ENCODE peak calls at places on chromosomes 2 and 18, in nine cellular contexts. I is CD4-positive, CD25-positive, alpha-beta regulatory T cell; C is esophagus squamous epithelium; E is NT2/D1; W is PC-9; K is kidney epithelial cell; V is lower lobe of right lung; D is Caco-2; N is transverse colon. M is an unnamed sample.

GRCh38 chr18:43271593-43272432 is 5.5 kb downstream of the SYT4 start:
- DNase-seq in I (peak; percentile 60), C (no peak), E (peak; percentile 25), W (peak; percentile 6), K (no peak), V (no peak), D (peak; percentile 28), N (no peak), M (peak; percentile 13)

GRCh38 chr2:9165625-9166024 is 41.0 kb upstream of the ASAP2 start:
- DNase-seq in I (no peak), C (no peak), E (no peak), W (no peak), K (no peak), V (no peak), D (no peak), N (no peak), M (no peak)

GRCh38 chr2:45275235-45275805 is 266.1 kb upstream of the SIX2 start:
- DNase-seq in I (no peak), C (no peak), E (no peak), W (peak; percentile 64), K (peak; percentile 58), V (no peak), D (peak; percentile 40), N (no peak), M (no peak)

GRCh38 chr2:85561280-85562212 is at the start of gene GGCX:
- DNase-seq in I (peak; percentile 97), C (peak; percentile 70), E (peak; percentile 95), W (peak; percentile 89), K (peak; percentile 74), V (peak; percentile 98), D (peak; percentile 96), N (peak; percentile 97), M (peak; percentile 97)

GRCh38 chr2:47147011-47147410 is 8.1 kb downstream of the STPG4 start:
- DNase-seq in I (no peak), C (no peak), E (no peak), W (no peak), K (no peak), V (no peak), D (no peak), N (no peak), M (no peak)

GRCh38 chr2:138441916-138442315 is 59.7 kb upstream of the SPOPL start:
- DNase-seq in I (no peak), C (no peak), E (no peak), W (no peak), K (no peak), V (no peak), D (no peak), N (no peak), M (no peak)

GRCh38 chr2:233832414-233832813 is 21.9 kb downstream of the HJURP start:
- DNase-seq in I (no peak), C (no peak), E (no peak), W (no peak), K (no peak), V (no peak), D (no peak), N (no peak), M (no peak)

GRCh38 chr2:176652300-176653182 is 383.3 kb downstream of the MTX2 start:
- DNase-seq in I (peak; percentile 47), C (no peak), E (no peak), W (peak; percentile 15), K (no peak), V (no peak), D (peak; percentile 48), N (no peak), M (peak; percentile 31)

GRCh38 chr18:63890950-63891304 is 3.4 kb downstream of the SERPINB2 start:
- DNase-seq in I (no peak), C (no peak), E (no peak), W (no peak), K (no peak), V (no peak), D (peak; percentile 0), N (no peak), M (no peak)

GRCh38 chr2:166074430-166074829 is 53.4 kb downstream of the SCN1A start:
- DNase-seq in I (no peak), C (no peak), E (no peak), W (no peak), K (no peak), V (no peak), D (no peak), N (no peak), M (no peak)

GRCh38 chr2:201402651-201403573 is 45.8 kb upstream of the FLACC1 start:
- DNase-seq in I (no peak), C (no peak), E (no peak), W (no peak), K (no peak), V (no peak), D (no peak), N (no peak), M (no peak)

GRCh38 chr18:24613887-24614286 is 153.4 kb downstream of the HRH4 start:
- DNase-seq in I (no peak), C (no peak), E (no peak), W (no peak), K (no peak), V (no peak), D (no peak), N (no peak), M (no peak)

GRCh38 chr2:127968610-127969339 is 59.1 kb downstream of the SAP130 start:
- DNase-seq in I (no peak), C (no peak), E (no peak), W (no peak), K (no peak), V (no peak), D (no peak), N (no peak), M (no peak)

GRCh38 chr2:201932511-201932910 is 101.1 kb upstream of the FZD7 start:
- DNase-seq in I (no peak), C (no peak), E (no peak), W (no peak), K (no peak), V (no peak), D (no peak), N (no peak), M (no peak)

GRCh38 chr2:219475697-219476604 is 22.7 kb upstream of the GMPPA start:
- DNase-seq in I (peak; percentile 47), C (no peak), E (peak; percentile 67), W (peak; percentile 54), K (no peak), V (peak; percentile 75), D (peak; percentile 87), N (peak; percentile 78), M (peak; percentile 38)

GRCh38 chr2:172285010-172285621 is 142.3 kb upstream of the ITGA6 start:
- DNase-seq in I (no peak), C (no peak), E (peak; percentile 40), W (peak; percentile 48), K (no peak), V (no peak), D (no peak), N (no peak), M (peak; percentile 60)

GRCh38 chr2:196925768-196926561 is 542 bp downstream of the PGAP1 start:
- DNase-seq in I (peak; percentile 42), C (no peak), E (no peak), W (peak; percentile 7), K (no peak), V (peak; percentile 49), D (peak; percentile 8), N (peak; percentile 26), M (peak; percentile 19)

GRCh38 chr18:66316708-66317107 is 287.2 kb downstream of the CDH19 start:
- DNase-seq in I (no peak), C (no peak), E (peak; percentile 40), W (no peak), K (no peak), V (no peak), D (no peak), N (no peak), M (no peak)

GRCh38 chr2:71461304-71461671 is 7.9 kb downstream of the DYSF start:
- DNase-seq in I (no peak), C (no peak), E (no peak), W (no peak), K (no peak), V (no peak), D (no peak), N (no peak), M (no peak)

GRCh38 chr2:71462056-71462605 is 8.8 kb downstream of the DYSF start:
- DNase-seq in I (no peak), C (no peak), E (no peak), W (no peak), K (no peak), V (no peak), D (no peak), N (no peak), M (no peak)

GRCh38 chr2:71464389-71464788 is 11.0 kb downstream of the DYSF start:
- DNase-seq in I (no peak), C (no peak), E (no peak), W (no peak), K (no peak), V (no peak), D (no peak), N (no peak), M (no peak)

GRCh38 chr2:71462641-71463341 is 9.4 kb downstream of the DYSF start:
- DNase-seq in I (no peak), C (no peak), E (no peak), W (no peak), K (no peak), V (no peak), D (no peak), N (no peak), M (no peak)

GRCh38 chr2:71463342-71463654 is 9.9 kb downstream of the DYSF start:
- DNase-seq in I (no peak), C (no peak), E (no peak), W (no peak), K (no peak), V (no peak), D (no peak), N (no peak), M (no peak)
- H3K27me3 ChIP-seq in I (peaks cover 25% of the 10 kb centered on the region), C (peaks cover 57% of the 10 kb centered on the region), E (peaks cover 48% of the 10 kb centered on the region), W (no peaks in the 10 kb centered on the region), K (peaks cover 15% of the 10 kb centered on the region), V (peaks cover 24% of the 10 kb centered on the region), D (no peaks in the 10 kb centered on the region), N (peaks cover 45% of the 10 kb centered on the region), M (peaks cover 33% of the 10 kb centered on the region)

GRCh38 chr18:26555804-26556553 is 7.6 kb upstream of the KCTD1 start:
- DNase-seq in I (no peak), C (no peak), E (no peak), W (no peak), K (no peak), V (no peak), D (no peak), N (no peak), M (no peak)
- H3K27me3 ChIP-seq in I (peaks cover 25% of the 10 kb centered on the region), C (peaks cover 25% of the 10 kb centered on the region), E (no peaks in the 10 kb centered on the region), W (no peaks in the 10 kb centered on the region), K (peaks cover 2% of the 10 kb centered on the region), V (peaks cover 25% of the 10 kb centered on the region), D (no peaks in the 10 kb centered on the region), N (peaks cover 51% of the 10 kb centered on the region), M (peaks cover 33% of the 10 kb centered on the region)

GRCh38 chr2:96542357-96542977 is 5.9 kb downstream of the ARID5A start:
- DNase-seq in I (no peak), C (no peak), E (no peak), W (no peak), K (no peak), V (no peak), D (no peak), N (no peak), M (no peak)
- H3K27me3 ChIP-seq in I (no peaks in the 10 kb centered on the region), C (peaks cover 41% of the 10 kb centered on the region), E (peaks cover 15% of the 10 kb centered on the region), W (no peaks in the 10 kb centered on the region), K (no peaks in the 10 kb centered on the region), V (no peaks in the 10 kb centered on the region), D (no peaks in the 10 kb centered on the region), N (no peaks in the 10 kb centered on the region), M (no peaks in the 10 kb centered on the region)

DNA sequence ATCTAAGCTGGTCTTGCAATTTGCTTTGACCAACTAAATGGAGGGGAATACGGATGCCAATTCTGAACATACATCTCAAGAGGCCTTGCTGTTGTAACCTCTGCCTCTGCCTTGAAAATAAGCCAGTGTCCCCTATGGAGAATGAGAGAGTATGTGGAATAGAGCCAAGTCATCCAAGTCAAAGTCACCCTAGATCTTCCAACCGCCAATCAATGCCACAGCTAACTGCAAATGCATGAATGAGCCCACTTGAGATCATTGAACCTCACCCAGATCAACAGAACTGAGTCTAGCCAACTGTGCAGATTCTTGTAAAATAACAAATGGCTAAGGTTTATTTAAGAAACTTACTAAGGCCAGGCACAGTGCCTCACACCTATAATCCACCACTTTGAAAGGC is 139.8 kb upstream of the TANK start:
- DNase-seq in I (no peak), C (no peak), E (no peak), W (no peak), K (no peak), V (no peak), D (no peak), N (no peak), M (no peak)
- H3K27me3 ChIP-seq in I (peaks cover 9% of the 10 kb centered on the region), C (no peaks in the 10 kb centered on the region), E (no peaks in the 10 kb centered on the region), W (no peaks in the 10 kb centered on the region), K (no peaks in the 10 kb centered on the region), V (no peaks in the 10 kb centered on the region), D (no peaks in the 10 kb centered on the region), N (no peaks in the 10 kb centered on the region), M (peaks cover under 1% of the 10 kb centered on the region)

M was measured in HL-60.